ENCODE peak calls at places on chromosomes 1 and 21, in nine cellular contexts. Z is cardiac septum; Q is posterior cingulate gyrus; B is omental fat pad; H is stimulated activated CD4-positive, alpha-beta T cell treated with anti-CD3 and anti-CD28 coated beads, Interleukin-4, amount 100 ng/mL, for 1 hour; L is caudate nucleus; G is HFF-Myc; S is HCEC 1CT; C is posterior vena cava. V is an unnamed sample.

GRCh38 chr1:184150776-184151531 is 99.4 kb downstream of the TSEN15 start:
- DNase-seq in C (no peak), Z (peak), G (no peak), H (no peak), B (no peak), Q (no peak), S (peak), L (peak), V (no peak)

GRCh38 chr1:226217273-226217672 is 6.2 kb upstream of the MIXL1 start:
- DNase-seq in C (no peak), Q (peak), S (no peak), H (no peak), L (no peak), G (no peak), B (no peak), Z (no peak), V (no peak)

GRCh38 chr1:178571807-178572206 is 58.9 kb downstream of the TEX35 start:
- DNase-seq in B (no peak), S (no peak), Z (no peak), C (no peak), H (no peak), G (no peak), Q (no peak), L (no peak), V (no peak)

GRCh38 chr21:44304846-44305245 is 5.0 kb downstream of the PFKL start:
- DNase-seq in S (no peak), C (no peak), Z (no peak), G (no peak), L (peak), B (no peak), H (peak), Q (peak), V (no peak)

GRCh38 chr1:215523128-215523861 is 43.8 kb upstream of the KCTD3 start:
- DNase-seq in Z (no peak), L (no peak), B (no peak), C (no peak), H (no peak), S (peak), Q (no peak), G (no peak), V (no peak)

GRCh38 chr1:153310526-153310925 is 2.2 kb downstream of the PGLYRP3 start:
- DNase-seq in G (no peak), C (no peak), H (no peak), L (no peak), S (no peak), Z (no peak), B (no peak), Q (no peak), V (no peak)

GRCh38 chr1:195591917-195592672 is 1016.1 kb downstream of the KCNT2 start:
- DNase-seq in Z (no peak), H (no peak), Q (no peak), C (no peak), S (peak), G (peak), B (no peak), L (no peak), V (no peak)

GRCh38 chr1:92851729-92852128 is 19.9 kb downstream of the RPL5 start:
- DNase-seq in G (no peak), C (no peak), Q (no peak), Z (no peak), H (no peak), S (no peak), L (no peak), B (no peak), V (no peak)

GRCh38 chr1:211035821-211036380 is 98.0 kb downstream of the KCNH1 start:
- DNase-seq in H (no peak), B (no peak), Q (no peak), G (no peak), C (no peak), Z (no peak), S (peak), L (no peak), V (no peak)

GRCh38 chr1:167114725-167115124 is 20.9 kb downstream of the STYXL2 start:
- DNase-seq in B (no peak), C (no peak), G (no peak), Q (no peak), H (no peak), L (no peak), Z (no peak), S (no peak), V (no peak)

GRCh38 chr21:37032877-37033471 is 26.5 kb downstream of the RIPPLY3 start:
- DNase-seq in H (no peak), C (no peak), S (peak), Z (no peak), L (no peak), G (peak), Q (no peak), B (no peak), V (no peak)

GRCh38 chr1:212413902-212414327 is 771 bp downstream of the PACC1 start:
- DNase-seq in H (no peak), L (no peak), S (no peak), B (no peak), G (no peak), Q (no peak), Z (no peak), C (no peak), V (no peak)

GRCh38 chr1:62045579-62045978 is 149.1 kb upstream of the L1TD1 start:
- DNase-seq in H (no peak), L (no peak), G (peak), Z (no peak), Q (no peak), S (no peak), B (no peak), C (no peak), V (no peak)

GRCh38 chr1:4512622-4513021 is 141.8 kb upstream of the AJAP1 start:
- DNase-seq in Z (peak), C (no peak), H (no peak), L (no peak), Q (no peak), S (no peak), B (no peak), G (no peak), V (no peak)

GRCh38 chr1:22317920-22318243 is 133.8 kb upstream of the ZBTB40 start:
- DNase-seq in G (no peak), Z (no peak), H (no peak), L (no peak), S (no peak), C (no peak), B (no peak), Q (no peak), V (no peak)

GRCh38 chr1:35851175-35851869 is 31.7 kb upstream of the AGO1 start:
- DNase-seq in Q (no peak), C (no peak), L (no peak), S (no peak), H (no peak), G (no peak), B (no peak), Z (no peak), V (no peak)

GRCh38 chr1:32725595-32725942 is 23.0 kb upstream of the SYNC start:
- DNase-seq in Z (no peak), B (no peak), Q (no peak), H (no peak), S (no peak), L (no peak), G (no peak), C (no peak), V (no peak)

GRCh38 chr21:29406385-29406784 is 107.7 kb downstream of the BACH1 start:
- DNase-seq in Z (no peak), C (no peak), H (no peak), G (no peak), S (no peak), B (no peak), Q (no peak), L (no peak), V (no peak)

GRCh38 chr1:149936992-149937705 is 470 bp upstream of the MTMR11 start:
- DNase-seq in B (no peak), Z (no peak), G (peak), H (no peak), L (no peak), C (no peak), Q (peak), S (peak), V (no peak)

GRCh38 chr1:26351591-26352337 is 2.2 kb downstream of the CRYBG2 start:
- DNase-seq in C (no peak), Z (no peak), Q (no peak), G (no peak), L (no peak), H (no peak), S (peak), B (no peak), V (no peak)